ENCODE peak calls at places on chromosomes 6 and 20, in four cellular contexts. O is fibroblast of mammary gland, X is suprapubic skin, K is brain microvascular endothelial cell. D is an unnamed sample.
A peak's percentile ranks its signal among the peaks of the same experiment; 100 is the strongest.

GRCh38 chr20:59645316-59645715 is 41.0 kb downstream of the PHACTR3 start:
- DNase-seq in O (no peak), X (no peak), K (no peak), D (peak; percentile 70)

GRCh38 chr6:6688283-6688682 is 99.8 kb downstream of the LY86 start:
- DNase-seq in O (no peak), X (no peak), K (no peak), D (no peak)

GRCh38 chr6:108180266-108180665 is 14.4 kb downstream of the NR2E1 start:
- DNase-seq in O (no peak), X (no peak), K (no peak), D (no peak)

GRCh38 chr20:4656491-4656890 is 65.2 kb upstream of the PRND start:
- DNase-seq in O (no peak), X (no peak), K (no peak), D (no peak)

GRCh38 chr6:89799756-89800155 is 19.8 kb downstream of the MDN1 start:
- DNase-seq in O (no peak), X (no peak), K (no peak), D (no peak)

GRCh38 chr6:30171677-30172471 is 8.5 kb downstream of the TRIM15 start:
- DNase-seq in O (peak; percentile 19), X (no peak), K (peak; percentile 14), D (no peak)

GRCh38 chr20:7744411-7744810 is 195.8 kb downstream of the HAO1 start:
- DNase-seq in O (peak; percentile 90), X (no peak), K (peak; percentile 67), D (no peak)

GRCh38 chr6:90691823-90692222 is 105.0 kb upstream of the MAP3K7 start:
- DNase-seq in O (no peak), X (no peak), K (no peak), D (no peak)

GRCh38 chr6:36560822-36561221 is 13.5 kb upstream of the STK38 start:
- DNase-seq in O (no peak), X (no peak), K (no peak), D (no peak)

GRCh38 chr6:25239498-25239897 is 39.7 kb upstream of the CARMIL1 start:
- DNase-seq in O (no peak), X (no peak), K (no peak), D (no peak)

GRCh38 chr6:77433888-77434287 is 29.4 kb downstream of the HTR1B start:
- DNase-seq in O (no peak), X (no peak), K (no peak), D (no peak)

GRCh38 chr6:88163576-88163975 is 2.6 kb downstream of the CNR1 start:
- DNase-seq in O (no peak), X (no peak), K (no peak), D (no peak)

GRCh38 chr6:85866373-85866740 is 223.7 kb upstream of the SYNCRIP start:
- DNase-seq in O (peak; percentile 45), X (no peak), K (no peak), D (no peak)

GRCh38 chr6:48916523-48917050 is 546.5 kb downstream of the MMUT start:
- DNase-seq in O (no peak), X (no peak), K (no peak), D (no peak)

GRCh38 chr6:35089216-35089934 is 51.8 kb downstream of the TCP11 start:
- DNase-seq in O (no peak), X (no peak), K (no peak), D (peak; percentile 78)

GRCh38 chr6:55399331-55399730 is 72.1 kb downstream of the GFRAL start:
- DNase-seq in O (peak; percentile 3), X (no peak), K (no peak), D (no peak)

GRCh38 chr6:40288919-40289318 is 298.2 kb downstream of the LRFN2 start:
- DNase-seq in O (no peak), X (no peak), K (no peak), D (no peak)

GRCh38 chr20:2920473-2920872 is 47.2 kb downstream of the PTPRA start:
- DNase-seq in O (no peak), X (no peak), K (no peak), D (no peak)

GRCh38 chr6:168459572-168459971 is 18.6 kb downstream of the SMOC2 start:
- DNase-seq in O (no peak), X (no peak), K (no peak), D (no peak)

GRCh38 chr20:36391456-36391855 is 85.3 kb downstream of the DLGAP4 start:
- DNase-seq in O (no peak), X (no peak), K (peak; percentile 18), D (no peak)

GRCh38 chr6:75044846-75045245 is 161.0 kb downstream of the COL12A1 start:
- DNase-seq in O (no peak), X (no peak), K (no peak), D (no peak)

GRCh38 chr6:3749390-3749978 is 2.0 kb downstream of the PXDC1 start:
- DNase-seq in O (no peak), X (no peak), K (no peak), D (peak; percentile 76)

GRCh38 chr6:83792846-83793245 is 60.3 kb upstream of the RIPPLY2 start:
- DNase-seq in O (no peak), X (no peak), K (no peak), D (no peak)

GRCh38 chr6:125201961-125202729 is 48.6 kb downstream of the TPD52L1 start:
- DNase-seq in O (peak; percentile 94), X (no peak), K (peak; percentile 96), D (no peak)

GRCh38 chr6:118893095-118893881 is 664 bp upstream of the ASF1A start:
- DNase-seq in O (peak; percentile 75), X (peak; percentile 61), K (peak; percentile 66), D (no peak)

GRCh38 chr6:118895241-118895561 is 1.2 kb downstream of the ASF1A start:
- DNase-seq in O (no peak), X (no peak), K (no peak), D (no peak)

GRCh38 chr6:118896339-118897136 is 2.6 kb downstream of the ASF1A start:
- DNase-seq in O (peak; percentile 63), X (no peak), K (peak; percentile 40), D (no peak)

GRCh38 chr6:118893882-118894424 is at the start of gene ASF1A:
- DNase-seq in O (peak; percentile 98), X (peak; percentile 97), K (peak; percentile 98), D (peak; percentile 99)

GRCh38 chr6:118894425-118895240 is 681 bp downstream of the ASF1A start:
- DNase-seq in O (peak; percentile 61), X (peak; percentile 76), K (peak; percentile 39), D (peak; percentile 87)
- TF ChIP-seq CTCF in O (no peak), X (no peak), K (peak; percentile 9), D (no peak)

GRCh38 chr6:32148722-32149576 is 2.8 kb downstream of the PRRT1 start:
- DNase-seq in O (no peak), X (peak; percentile 86), K (peak; percentile 33), D (no peak)
- TF ChIP-seq CTCF in O (no peak), X (peak; percentile 23), K (peak; percentile 39), D (no peak)

DNA sequence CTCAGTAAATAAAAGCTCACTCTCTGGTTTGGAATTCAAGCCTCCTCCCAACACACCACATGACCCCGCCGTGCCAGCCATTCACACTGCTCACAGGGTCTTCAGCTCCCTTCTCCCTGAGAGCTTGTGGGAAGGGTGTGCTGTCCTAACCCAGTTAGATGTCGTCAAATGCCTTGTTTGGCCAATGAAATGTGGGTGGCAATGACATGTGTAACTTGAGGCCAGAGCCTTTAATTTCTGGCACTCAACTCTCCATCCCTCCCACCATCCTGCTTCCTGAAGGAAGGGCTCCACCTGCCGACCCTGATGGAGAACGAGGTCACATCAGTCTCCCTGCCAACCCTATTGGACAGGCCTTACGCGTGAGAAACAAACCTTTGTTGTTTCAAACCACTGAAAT is 224.5 kb upstream of the AGPAT4 start:
- DNase-seq in O (peak; percentile 78), X (no peak), K (peak; percentile 13), D (no peak)
- TF ChIP-seq CTCF in O (peak; percentile 46), X (no peak), K (peak; percentile 53), D (peak; percentile 7)

GRCh38 chr20:32509639-32510066 is 75.5 kb downstream of the NOL4L start:
- DNase-seq in O (peak; percentile 11), X (no peak), K (no peak), D (no peak)

GRCh38 chr20:32510120-32510600 is 75.0 kb downstream of the NOL4L start:
- DNase-seq in O (no peak), X (no peak), K (no peak), D (no peak)

GRCh38 chr20:32511358-32512046 is 73.6 kb downstream of the NOL4L start:
- DNase-seq in O (no peak), X (no peak), K (no peak), D (no peak)

GRCh38 chr20:32512047-32512385 is 73.1 kb downstream of the NOL4L start:
- DNase-seq in O (no peak), X (peak; percentile 3), K (no peak), D (no peak)

DNA sequence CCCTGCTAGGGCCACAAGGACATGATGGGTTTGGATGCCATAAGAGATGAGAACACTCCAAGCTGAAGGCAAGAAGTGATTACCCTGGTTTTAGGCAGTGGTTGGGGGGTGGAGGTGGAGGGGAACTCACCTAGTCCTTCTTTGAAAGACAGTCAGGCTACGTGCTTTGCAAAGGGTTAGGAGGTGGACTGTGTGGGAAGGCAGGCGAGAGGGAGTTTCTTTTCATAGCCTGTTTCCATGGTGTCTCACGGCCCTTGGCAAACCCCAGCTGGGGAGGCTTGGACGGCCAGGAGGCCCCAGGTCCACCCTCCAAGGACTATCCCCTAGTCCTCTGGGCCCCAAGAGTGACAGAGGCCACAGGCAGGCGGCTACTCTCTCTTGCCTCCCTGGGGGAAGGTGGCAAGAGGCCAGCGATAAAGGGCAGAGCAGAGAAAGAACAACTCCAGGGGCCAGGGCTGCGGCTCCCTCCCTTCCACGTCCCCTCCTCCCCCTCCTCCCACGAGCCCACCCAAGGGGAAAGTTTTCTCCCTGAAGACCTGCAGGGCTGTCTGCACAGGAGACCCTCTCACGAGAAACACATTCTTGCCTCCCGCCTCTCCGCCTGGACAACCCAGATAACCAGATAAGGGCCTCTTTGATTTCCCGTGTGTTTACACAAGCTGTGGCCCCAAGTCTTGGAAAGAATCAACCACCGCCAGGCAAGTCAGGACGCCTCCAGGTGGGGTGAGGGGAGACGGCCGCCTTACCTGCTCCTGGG is 74.4 kb downstream of the NOL4L start:
- DNase-seq in O (no peak), X (no peak), K (peak; percentile 4), D (no peak)
- TF ChIP-seq CTCF in O (no peak), X (no peak), K (no peak), D (no peak)

D was measured in osteocyte.